ENCODE peak calls at places on chromosome 12, in eight cellular contexts. O, B, T, F, U, N, Z and P are unnamed samples.

GRCh38 chr12:27779416-27779815 is 617 bp upstream of the KLHL42 start:
- DNase-seq in B (peak), Z (no peak), N (peak), F (no peak), O (no peak), U (no peak), T (no peak), P (no peak)

GRCh38 chr12:31773867-31774266 is 45.0 kb upstream of the AMN1 start:
- DNase-seq in F (no peak), B (no peak), N (no peak), T (peak), Z (no peak), U (no peak), O (no peak), P (no peak)

GRCh38 chr12:110858848-110859247 is 12.1 kb downstream of the CCDC63 start:
- DNase-seq in F (no peak), O (no peak), Z (no peak), N (peak), T (no peak), B (peak), U (no peak), P (no peak)

GRCh38 chr12:127479256-127479655 is 787.7 kb upstream of the TMEM132C start:
- DNase-seq in O (no peak), Z (no peak), N (no peak), F (no peak), U (peak), B (peak), T (no peak), P (no peak)

GRCh38 chr12:54053625-54054441 is at the start of gene HOXC4:
- DNase-seq in N (no peak), T (no peak), U (no peak), B (peak), Z (no peak), O (no peak), F (no peak), P (no peak)

GRCh38 chr12:66304296-66304915 is 2.1 kb downstream of the HELB start:
- DNase-seq in O (no peak), F (no peak), T (no peak), Z (no peak), B (no peak), U (no peak), N (no peak), P (no peak)

GRCh38 chr12:128047266-128048060 is 219.5 kb upstream of the TMEM132C start:
- DNase-seq in B (no peak), T (no peak), O (no peak), N (no peak), U (no peak), Z (no peak), F (no peak), P (no peak)

GRCh38 chr12:123384318-123384993 is 524 bp downstream of the KMT5A start:
- DNase-seq in N (peak), O (peak), T (no peak), F (peak), Z (peak), B (peak), U (no peak), P (no peak)

GRCh38 chr12:25829192-25829591 is 129.3 kb upstream of the RASSF8 start:
- DNase-seq in Z (no peak), O (no peak), T (peak), B (peak), F (no peak), U (peak), N (no peak), P (no peak)

GRCh38 chr12:98227162-98227561 is 288.2 kb upstream of the TMPO start:
- DNase-seq in U (no peak), F (no peak), T (no peak), B (peak), Z (no peak), O (no peak), N (peak), P (no peak)

GRCh38 chr12:112188130-112188830 is 62.9 kb downstream of the TRAFD1 start:
- DNase-seq in Z (no peak), B (no peak), N (no peak), T (no peak), F (no peak), O (no peak), U (no peak), P (no peak)

GRCh38 chr12:124024263-124024678 is 51.3 kb downstream of the ZNF664 start:
- DNase-seq in U (peak), T (no peak), Z (no peak), N (no peak), F (no peak), O (no peak), B (peak), P (no peak)

GRCh38 chr12:29673346-29673745 is 110.4 kb downstream of the TMTC1 start:
- DNase-seq in B (peak), F (no peak), O (no peak), N (no peak), U (no peak), T (no peak), Z (no peak), P (no peak)

GRCh38 chr12:88063375-88063774 is 34.2 kb upstream of the C12orf50 start:
- DNase-seq in O (no peak), Z (no peak), B (no peak), F (no peak), T (no peak), U (no peak), N (no peak), P (no peak)

GRCh38 chr12:126157575-126157966 is 1092.3 kb downstream of the AACS start:
- DNase-seq in T (no peak), U (no peak), O (no peak), Z (no peak), F (no peak), N (no peak), B (no peak), P (no peak)

GRCh38 chr12:16599081-16599480 is 6.9 kb downstream of the LMO3 start:
- DNase-seq in T (no peak), B (no peak), F (no peak), N (no peak), U (no peak), O (no peak), Z (no peak), P (no peak)

GRCh38 chr12:61646639-61647038 is 613.6 kb upstream of the USP15 start:
- DNase-seq in T (no peak), Z (no peak), O (no peak), N (peak), U (no peak), F (no peak), B (no peak), P (no peak)
- H3K4me3 ChIP-seq in T (no peak), Z (no peak), O (no peak), N (no peak), U (no peak), F (no peak), B (no peak), P (no peak)

GRCh38 chr12:109087250-109087649 is 6.0 kb downstream of the ALKBH2 start:
- DNase-seq in T (no peak), Z (no peak), O (peak), U (no peak), B (no peak), N (no peak), F (no peak), P (peak)

GRCh38 chr12:109085590-109085989 is 7.7 kb downstream of the ALKBH2 start:
- DNase-seq in T (no peak), B (no peak), N (no peak), F (no peak), O (no peak), Z (no peak), U (no peak), P (no peak)

GRCh38 chr12:109082751-109083150 is 10.5 kb downstream of the ALKBH2 start:
- DNase-seq in N (no peak), F (no peak), T (no peak), O (no peak), U (no peak), Z (no peak), B (no peak), P (no peak)

GRCh38 chr12:109088818-109089217 is 4.5 kb downstream of the ALKBH2 start:
- DNase-seq in N (no peak), U (no peak), F (no peak), Z (no peak), O (no peak), T (no peak), B (peak), P (no peak)

DNA sequence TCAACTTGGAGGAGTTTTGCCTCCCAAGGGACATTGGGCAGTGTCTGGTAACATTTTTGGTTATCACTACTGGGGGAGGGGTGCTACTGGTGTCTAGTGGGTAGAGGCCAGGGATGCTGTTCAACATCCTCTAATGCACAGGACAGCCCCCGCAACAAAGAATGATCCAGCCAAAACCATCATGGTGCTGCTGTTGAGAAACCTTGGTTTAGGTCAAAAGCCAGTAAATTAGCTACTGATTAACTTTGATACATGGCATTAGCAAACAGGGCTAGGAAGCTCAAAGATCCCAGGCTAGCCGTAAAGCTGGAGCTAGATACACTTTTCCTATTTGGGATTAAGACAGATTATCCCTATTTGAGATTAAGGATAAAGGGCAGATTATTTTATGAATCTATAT is 8.8 kb downstream of the ALKBH2 start:
- DNase-seq in B (no peak), Z (no peak), T (no peak), N (no peak), U (no peak), F (no peak), O (no peak), P (no peak)
- H3K4me3 ChIP-seq in B (no peak), Z (no peak), T (no peak), N (no peak), U (no peak), F (no peak), O (peak), P (no peak)

DNA sequence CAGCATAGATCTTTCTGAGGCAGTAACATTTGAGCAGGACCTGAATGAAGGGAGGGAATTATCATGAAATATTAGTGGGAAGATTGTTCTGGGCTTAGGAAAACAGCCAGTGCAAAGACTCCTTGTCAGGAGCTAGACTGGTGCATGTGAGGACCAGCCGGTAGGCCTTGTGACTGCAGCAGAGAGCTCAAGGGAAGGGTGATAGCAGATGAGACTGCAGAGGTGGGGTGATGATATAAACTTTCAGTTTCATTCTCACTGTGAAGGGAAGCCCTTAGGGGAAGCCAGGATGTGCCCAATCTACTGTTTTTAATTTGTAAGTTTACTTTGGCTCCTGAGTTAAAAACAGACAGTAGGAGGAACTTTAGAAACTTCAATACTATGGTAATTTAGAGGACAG is 12.4 kb downstream of the IL22 start:
- DNase-seq in T (no peak), F (no peak), O (peak), U (no peak), Z (no peak), N (no peak), B (peak), P (no peak)
- H3K4me3 ChIP-seq in T (no peak), F (no peak), O (no peak), U (no peak), Z (no peak), N (no peak), B (no peak), P (no peak)

GRCh38 chr12:21453312-21453852 is 15.9 kb downstream of the PYROXD1 start:
- DNase-seq in O (no peak), B (no peak), F (no peak), T (no peak), N (no peak), Z (no peak), U (no peak), P (no peak)
- H3K4me3 ChIP-seq in O (no peak), B (no peak), F (no peak), T (no peak), N (no peak), Z (no peak), U (no peak), P (no peak)